ENCODE peak calls at places on chromosomes 16 and 17, in seven cellular contexts. I is A549; Q is HuH-7.5; Z is cardiac muscle cell; G is CD4-positive, alpha-beta T cell; N is breast epithelium; F is NCI-H1048. A is an unnamed sample.

GRCh38 chr16:58493756-58494431 is 6.0 kb upstream of the NDRG4 start:
- DNase-seq in F (no peak), Z (no peak), Q (no peak), G (no peak), I (no peak), N (no peak), A (no peak)

GRCh38 chr17:79732804-79733691 is 2.3 kb downstream of the ENPP7 start:
- DNase-seq in Z (no peak), I (no peak), G (no peak), Q (no peak), N (no peak), F (no peak), A (no peak)

GRCh38 chr16:78395035-78395434 is 295.6 kb downstream of the WWOX start:
- DNase-seq in Z (no peak), G (no peak), I (no peak), N (no peak), F (no peak), Q (no peak), A (no peak)

GRCh38 chr16:89020068-89020924 is 43.3 kb upstream of the CBFA2T3 start:
- DNase-seq in Q (no peak), F (no peak), I (no peak), N (no peak), G (no peak), Z (no peak), A (no peak)

GRCh38 chr16:67542464-67542863 is 13.8 kb downstream of the RIPOR1 start:
- DNase-seq in I (peak; percentile 86), N (no peak), Z (peak; percentile 68), Q (peak; percentile 59), G (peak; percentile 78), F (no peak), A (no peak)

GRCh38 chr16:11405331-11406176 is 60.3 kb downstream of the RMI2 start:
- DNase-seq in F (peak; percentile 0), N (no peak), I (peak; percentile 60), Z (peak; percentile 36), Q (peak; percentile 47), G (no peak), A (no peak)

GRCh38 chr17:48483471-48484131 is 47.2 kb downstream of the HOXB1 start:
- DNase-seq in N (peak; percentile 61), G (no peak), F (no peak), Q (no peak), Z (peak; percentile 94), I (no peak), A (no peak)

GRCh38 chr16:66238696-66239095 is 127.8 kb upstream of the CDH5 start:
- DNase-seq in G (no peak), N (no peak), Z (no peak), I (no peak), Q (no peak), F (no peak), A (no peak)

GRCh38 chr16:15059324-15059723 is 3.5 kb upstream of the NTAN1 start:
- DNase-seq in Z (no peak), G (no peak), F (no peak), Q (no peak), N (no peak), I (no peak), A (no peak)

GRCh38 chr17:44693609-44694008 is 4.0 kb upstream of the CCDC43 start:
- DNase-seq in Q (no peak), F (no peak), I (no peak), G (no peak), Z (no peak), N (no peak), A (no peak)

GRCh38 chr16:8511464-8511863 is 78.8 kb downstream of the TMEM114 start:
- DNase-seq in Q (no peak), N (no peak), F (no peak), I (no peak), G (no peak), Z (no peak), A (no peak)

GRCh38 chr17:41717408-41718286 is 5.5 kb downstream of the GAST start:
- DNase-seq in Z (peak; percentile 55), I (no peak), F (no peak), N (peak; percentile 73), G (peak; percentile 37), Q (no peak), A (no peak)

GRCh38 chr16:24873028-24873427 is 27.3 kb downstream of the SLC5A11 start:
- DNase-seq in F (no peak), Z (no peak), Q (no peak), G (no peak), I (no peak), N (no peak), A (no peak)

GRCh38 chr17:1555618-1556471 is 6.7 kb downstream of the PITPNA start:
- DNase-seq in G (no peak), F (no peak), Z (no peak), N (no peak), I (no peak), Q (no peak), A (no peak)

GRCh38 chr16:70659953-70660671 is 13.8 kb downstream of the IL34 start:
- DNase-seq in I (no peak), Q (no peak), Z (no peak), G (no peak), N (no peak), F (no peak), A (no peak)